ENCODE peak calls at places on chromosomes 5 and 9, in five cellular contexts. One of them, this sample, is unnamed.
A peak's percentile ranks its signal among the peaks of the same experiment; 100 is the strongest.

GRCh38 chr5:89313804-89314588 is 431.0 kb upstream of the MEF2C start:
- DNase-seq in uterus: no peak
- DNase-seq in activated effector memory CD4-positive, alpha-beta T cell treated with anti-CD3 and anti-CD28 coated beads, Interleukin-2, amount 50 U/mL, for 16 hours: no peak
- DNase-seq in iris pigment epithelial cell: peak; percentile 70
- DNase-seq in memory B cell: peak; percentile 14
- DNase-seq in this sample: no peak

GRCh38 chr5:28580616-28581015 is 1542.2 kb upstream of the CDH9 start:
- DNase-seq in uterus: no peak
- DNase-seq in activated effector memory CD4-positive, alpha-beta T cell treated with anti-CD3 and anti-CD28 coated beads, Interleukin-2, amount 50 U/mL, for 16 hours: no peak
- DNase-seq in iris pigment epithelial cell: peak; percentile 85
- DNase-seq in memory B cell: no peak
- DNase-seq in this sample: no peak

GRCh38 chr5:140324834-140325195 is 21.6 kb downstream of the HBEGF start:
- DNase-seq in uterus: peak; percentile 40
- DNase-seq in activated effector memory CD4-positive, alpha-beta T cell treated with anti-CD3 and anti-CD28 coated beads, Interleukin-2, amount 50 U/mL, for 16 hours: no peak
- DNase-seq in iris pigment epithelial cell: peak; percentile 54
- DNase-seq in memory B cell: no peak
- DNase-seq in this sample: no peak

GRCh38 chr9:127444921-127445850 is 6.0 kb downstream of the RPL12 start:
- DNase-seq in uterus: no peak
- DNase-seq in activated effector memory CD4-positive, alpha-beta T cell treated with anti-CD3 and anti-CD28 coated beads, Interleukin-2, amount 50 U/mL, for 16 hours: no peak
- DNase-seq in iris pigment epithelial cell: no peak
- DNase-seq in memory B cell: no peak
- DNase-seq in this sample: no peak

GRCh38 chr5:139228201-139228796 is 30.1 kb upstream of the SIL1 start:
- DNase-seq in uterus: no peak
- DNase-seq in activated effector memory CD4-positive, alpha-beta T cell treated with anti-CD3 and anti-CD28 coated beads, Interleukin-2, amount 50 U/mL, for 16 hours: no peak
- DNase-seq in iris pigment epithelial cell: no peak
- DNase-seq in memory B cell: no peak
- DNase-seq in this sample: no peak

GRCh38 chr5:177471610-177472356 is 1.7 kb downstream of the DBN1 start:
- DNase-seq in uterus: peak; percentile 56
- DNase-seq in activated effector memory CD4-positive, alpha-beta T cell treated with anti-CD3 and anti-CD28 coated beads, Interleukin-2, amount 50 U/mL, for 16 hours: no peak
- DNase-seq in iris pigment epithelial cell: peak; percentile 80
- DNase-seq in memory B cell: no peak
- DNase-seq in this sample: no peak

GRCh38 chr9:88236531-88237453 is 98.5 kb upstream of the SPATA31C2 start:
- DNase-seq in uterus: peak; percentile 48
- DNase-seq in activated effector memory CD4-positive, alpha-beta T cell treated with anti-CD3 and anti-CD28 coated beads, Interleukin-2, amount 50 U/mL, for 16 hours: no peak
- DNase-seq in iris pigment epithelial cell: peak; percentile 28
- DNase-seq in memory B cell: no peak
- DNase-seq in this sample: no peak

GRCh38 chr9:32603914-32604852 is 31.2 kb upstream of the NDUFB6 start:
- DNase-seq in uterus: no peak
- DNase-seq in activated effector memory CD4-positive, alpha-beta T cell treated with anti-CD3 and anti-CD28 coated beads, Interleukin-2, amount 50 U/mL, for 16 hours: no peak
- DNase-seq in iris pigment epithelial cell: peak; percentile 54
- DNase-seq in memory B cell: peak; percentile 17
- DNase-seq in this sample: no peak

GRCh38 chr5:172771439-172772111 is 580 bp upstream of the DUSP1 start:
- DNase-seq in uterus: no peak
- DNase-seq in activated effector memory CD4-positive, alpha-beta T cell treated with anti-CD3 and anti-CD28 coated beads, Interleukin-2, amount 50 U/mL, for 16 hours: no peak
- DNase-seq in iris pigment epithelial cell: no peak
- DNase-seq in memory B cell: no peak
- DNase-seq in this sample: no peak

GRCh38 chr9:130183133-130183762 is 11.0 kb downstream of the NCS1 start:
- DNase-seq in uterus: peak; percentile 44
- DNase-seq in activated effector memory CD4-positive, alpha-beta T cell treated with anti-CD3 and anti-CD28 coated beads, Interleukin-2, amount 50 U/mL, for 16 hours: no peak
- DNase-seq in iris pigment epithelial cell: peak; percentile 67
- DNase-seq in memory B cell: no peak
- DNase-seq in this sample: peak; percentile 43

GRCh38 chr5:142293486-142293885 is 31.3 kb downstream of the SPRY4 start:
- DNase-seq in uterus: no peak
- DNase-seq in activated effector memory CD4-positive, alpha-beta T cell treated with anti-CD3 and anti-CD28 coated beads, Interleukin-2, amount 50 U/mL, for 16 hours: no peak
- DNase-seq in iris pigment epithelial cell: no peak
- DNase-seq in memory B cell: no peak
- DNase-seq in this sample: no peak

GRCh38 chr5:145245354-145245753 is 589.8 kb downstream of the PRELID2 start:
- DNase-seq in uterus: no peak
- DNase-seq in activated effector memory CD4-positive, alpha-beta T cell treated with anti-CD3 and anti-CD28 coated beads, Interleukin-2, amount 50 U/mL, for 16 hours: no peak
- DNase-seq in iris pigment epithelial cell: peak; percentile 55
- DNase-seq in memory B cell: no peak
- DNase-seq in this sample: no peak

GRCh38 chr9:17723656-17724055 is 144.8 kb downstream of the SH3GL2 start:
- DNase-seq in uterus: no peak
- DNase-seq in activated effector memory CD4-positive, alpha-beta T cell treated with anti-CD3 and anti-CD28 coated beads, Interleukin-2, amount 50 U/mL, for 16 hours: no peak
- DNase-seq in iris pigment epithelial cell: peak; percentile 1
- DNase-seq in memory B cell: no peak
- DNase-seq in this sample: no peak

GRCh38 chr5:159032656-159033350 is 66.9 kb downstream of the EBF1 start:
- DNase-seq in uterus: no peak
- DNase-seq in activated effector memory CD4-positive, alpha-beta T cell treated with anti-CD3 and anti-CD28 coated beads, Interleukin-2, amount 50 U/mL, for 16 hours: no peak
- DNase-seq in iris pigment epithelial cell: no peak
- DNase-seq in memory B cell: no peak
- DNase-seq in this sample: no peak

GRCh38 chr5:112742424-112742823 is 4.7 kb downstream of the APC start:
- DNase-seq in uterus: no peak
- DNase-seq in activated effector memory CD4-positive, alpha-beta T cell treated with anti-CD3 and anti-CD28 coated beads, Interleukin-2, amount 50 U/mL, for 16 hours: no peak
- DNase-seq in iris pigment epithelial cell: no peak
- DNase-seq in memory B cell: no peak
- DNase-seq in this sample: no peak

GRCh38 chr5:53820802-53821171 is 260.3 kb downstream of the NDUFS4 start:
- DNase-seq in uterus: no peak
- DNase-seq in activated effector memory CD4-positive, alpha-beta T cell treated with anti-CD3 and anti-CD28 coated beads, Interleukin-2, amount 50 U/mL, for 16 hours: no peak
- DNase-seq in iris pigment epithelial cell: peak; percentile 3
- DNase-seq in memory B cell: no peak
- DNase-seq in this sample: no peak

GRCh38 chr9:86099695-86100364 is 472 bp upstream of the GOLM1 start:
- DNase-seq in uterus: peak; percentile 57
- DNase-seq in activated effector memory CD4-positive, alpha-beta T cell treated with anti-CD3 and anti-CD28 coated beads, Interleukin-2, amount 50 U/mL, for 16 hours: no peak
- DNase-seq in iris pigment epithelial cell: peak; percentile 68
- DNase-seq in memory B cell: no peak
- DNase-seq in this sample: no peak

GRCh38 chr9:95459867-95460626 is 56.7 kb downstream of the PTCH1 start:
- DNase-seq in uterus: no peak
- DNase-seq in activated effector memory CD4-positive, alpha-beta T cell treated with anti-CD3 and anti-CD28 coated beads, Interleukin-2, amount 50 U/mL, for 16 hours: no peak
- DNase-seq in iris pigment epithelial cell: peak; percentile 3
- DNase-seq in memory B cell: no peak
- DNase-seq in this sample: no peak

GRCh38 chr5:37836173-37837100 is 3.4 kb downstream of the GDNF start:
- DNase-seq in uterus: no peak
- DNase-seq in activated effector memory CD4-positive, alpha-beta T cell treated with anti-CD3 and anti-CD28 coated beads, Interleukin-2, amount 50 U/mL, for 16 hours: no peak
- DNase-seq in iris pigment epithelial cell: no peak
- DNase-seq in memory B cell: no peak
- DNase-seq in this sample: no peak

GRCh38 chr9:126503333-126504085 is 110.2 kb upstream of the LMX1B start:
- DNase-seq in uterus: no peak
- DNase-seq in activated effector memory CD4-positive, alpha-beta T cell treated with anti-CD3 and anti-CD28 coated beads, Interleukin-2, amount 50 U/mL, for 16 hours: no peak
- DNase-seq in iris pigment epithelial cell: no peak
- DNase-seq in memory B cell: no peak
- DNase-seq in this sample: no peak

GRCh38 chr9:94861589-94862241 is 135.2 kb downstream of the AOPEP start:
- DNase-seq in uterus: no peak
- DNase-seq in activated effector memory CD4-positive, alpha-beta T cell treated with anti-CD3 and anti-CD28 coated beads, Interleukin-2, amount 50 U/mL, for 16 hours: no peak
- DNase-seq in iris pigment epithelial cell: peak; percentile 93
- DNase-seq in memory B cell: no peak
- DNase-seq in this sample: no peak

GRCh38 chr5:168314735-168315411 is 23.4 kb downstream of the WWC1 start:
- DNase-seq in uterus: no peak
- DNase-seq in activated effector memory CD4-positive, alpha-beta T cell treated with anti-CD3 and anti-CD28 coated beads, Interleukin-2, amount 50 U/mL, for 16 hours: no peak
- DNase-seq in iris pigment epithelial cell: peak; percentile 81
- DNase-seq in memory B cell: no peak
- DNase-seq in this sample: no peak